ENCODE peak calls at places on chromosomes 4 and X, in ten cellular contexts. P, U, V, B, M, G, H, Y, Q and N are unnamed samples.

GRCh38 chrX:1330605-1331004 is 6.0 kb upstream of the IL3RA start:
- DNase-seq in B (no peak), Y (no peak), H (no peak), U (no peak), M (no peak), Q (no peak), G (no peak), V (no peak), P (no peak), N (no peak)

GRCh38 chr4:184416913-184417734 is 57.2 kb downstream of the IRF2 start:
- DNase-seq in M (no peak), G (no peak), Q (no peak), U (no peak), P (no peak), H (no peak), V (no peak), Y (peak; percentile 52), B (no peak), N (no peak)

GRCh38 chrX:103549920-103550319 is 30.6 kb upstream of the RAB40A start:
- DNase-seq in V (no peak), H (no peak), P (no peak), G (no peak), Q (no peak), Y (no peak), B (no peak), M (no peak), U (no peak), N (no peak)

GRCh38 chr4:183729430-183730328 is 70.6 kb downstream of the TRAPPC11 start:
- DNase-seq in H (no peak), G (no peak), Q (no peak), M (no peak), P (no peak), U (no peak), Y (peak; percentile 7), V (peak; percentile 10), B (peak; percentile 34), N (no peak)

GRCh38 chr4:106618920-106619319 is 250.3 kb upstream of the GIMD1 start:
- DNase-seq in P (no peak), M (no peak), B (no peak), U (no peak), V (no peak), G (no peak), Y (no peak), Q (no peak), H (no peak), N (no peak)

GRCh38 chr4:99856166-99856565 is 38.1 kb downstream of the LAMTOR3 start:
- DNase-seq in U (no peak), G (no peak), B (peak; percentile 34), P (no peak), M (no peak), Q (no peak), V (no peak), Y (peak; percentile 77), H (no peak), N (peak; percentile 31)

GRCh38 chr4:123750044-123750443 is 353.4 kb downstream of the SPRY1 start:
- DNase-seq in G (no peak), U (peak; percentile 63), B (no peak), H (no peak), Y (no peak), M (no peak), P (no peak), V (no peak), Q (no peak), N (no peak)

GRCh38 chrX:84188320-84188834 is 378 bp upstream of the RPS6KA6 start:
- DNase-seq in V (peak; percentile 79), U (peak; percentile 62), P (peak; percentile 72), B (no peak), H (peak; percentile 55), M (peak; percentile 32), Y (peak; percentile 63), G (peak; percentile 51), Q (peak; percentile 67), N (peak; percentile 54)

GRCh38 chr4:10085386-10085785 is 31.2 kb downstream of the WDR1 start:
- DNase-seq in Y (no peak), Q (no peak), B (no peak), H (no peak), M (no peak), U (no peak), G (no peak), V (no peak), P (no peak), N (no peak)

GRCh38 chr4:15784959-15785634 is 7.0 kb downstream of the CD38 start:
- DNase-seq in U (no peak), H (no peak), V (no peak), P (no peak), B (no peak), Y (no peak), M (no peak), Q (no peak), G (no peak), N (no peak)

GRCh38 chrX:7390446-7390845 is 242.5 kb upstream of the PUDP start:
- DNase-seq in G (no peak), M (no peak), U (no peak), P (no peak), V (no peak), Q (no peak), H (no peak), Y (no peak), B (no peak), N (no peak)

GRCh38 chrX:40076750-40077149 is 21.0 kb downstream of the BCOR start:
- DNase-seq in V (no peak), B (no peak), P (no peak), Q (no peak), H (no peak), M (no peak), U (no peak), G (no peak), Y (no peak), N (no peak)

GRCh38 chrX:122850326-122850725 is 333.8 kb upstream of the GRIA3 start:
- DNase-seq in M (no peak), V (no peak), H (no peak), P (no peak), Q (no peak), Y (no peak), U (no peak), G (no peak), B (no peak), N (no peak)

GRCh38 chrX:111262086-111262485 is 8.2 kb downstream of the CAPN6 start:
- DNase-seq in Q (no peak), H (no peak), B (no peak), M (no peak), Y (peak; percentile 59), V (no peak), P (no peak), U (no peak), G (no peak), N (no peak)

DNA sequence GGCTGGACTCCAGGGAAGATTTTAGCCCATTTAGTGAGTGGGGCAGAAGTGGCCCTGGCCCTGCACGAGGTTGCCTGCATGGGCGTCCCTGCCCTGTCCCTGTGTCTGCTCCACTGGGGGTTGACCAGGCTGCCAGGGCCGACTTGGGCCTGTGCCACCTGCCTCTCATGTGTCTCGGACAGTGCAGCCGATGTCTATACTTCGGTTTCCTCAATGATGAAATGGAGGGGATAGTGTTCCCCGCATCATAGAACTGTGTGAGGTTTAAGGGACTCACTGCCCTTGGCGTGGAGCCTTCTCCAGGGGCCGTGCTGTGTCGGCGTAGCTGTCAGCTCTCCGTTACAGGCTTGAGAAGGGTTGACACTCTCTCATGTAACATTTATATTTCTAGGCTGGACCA is 27.0 kb upstream of the MSANTD1 start:
- DNase-seq in P (no peak), Q (no peak), H (no peak), G (no peak), V (no peak), B (no peak), U (no peak), Y (no peak), M (no peak), N (peak; percentile 17)
- H3K27ac ChIP-seq in P (no peak overlapping the region), Q (no peak overlapping the region), H (no peak overlapping the region), G (no peak overlapping the region), V (no peak overlapping the region), B (no peak overlapping the region), U (no peak overlapping the region), Y (no peak overlapping the region), M (no peak overlapping the region), N (no peak overlapping the region)

GRCh38 chrX:55028040-55028439 is 2.7 kb downstream of the ALAS2 start:
- DNase-seq in V (no peak), Q (no peak), Y (no peak), B (no peak), U (no peak), H (no peak), G (no peak), M (no peak), P (no peak), N (no peak)
- H3K27ac ChIP-seq in V (no peak overlapping the region), Q (no peak overlapping the region), Y (no peak overlapping the region), B (no peak overlapping the region), U (no peak overlapping the region), H (no peak overlapping the region), G (no peak overlapping the region), M (no peak overlapping the region), P (no peak overlapping the region), N (no peak overlapping the region)

GRCh38 chr4:156581282-156581681 is 390.3 kb downstream of the PDGFC start:
- DNase-seq in U (no peak), G (no peak), B (no peak), V (no peak), P (no peak), Y (no peak), H (no peak), M (no peak), Q (no peak), N (no peak)

GRCh38 chr4:156576946-156577345 is 394.7 kb downstream of the PDGFC start:
- DNase-seq in Y (no peak), U (no peak), M (no peak), P (no peak), B (no peak), V (no peak), G (no peak), H (no peak), Q (no peak), N (no peak)

GRCh38 chr4:156578713-156579112 is 392.9 kb downstream of the PDGFC start:
- DNase-seq in Q (no peak), U (no peak), Y (no peak), H (no peak), P (no peak), G (no peak), M (no peak), B (no peak), V (no peak), N (no peak)

GRCh38 chr4:156575430-156576073 is 396.0 kb downstream of the PDGFC start:
- DNase-seq in G (no peak), P (no peak), Y (no peak), B (no peak), M (no peak), H (no peak), Q (no peak), U (peak; percentile 52), V (no peak), N (no peak)

DNA sequence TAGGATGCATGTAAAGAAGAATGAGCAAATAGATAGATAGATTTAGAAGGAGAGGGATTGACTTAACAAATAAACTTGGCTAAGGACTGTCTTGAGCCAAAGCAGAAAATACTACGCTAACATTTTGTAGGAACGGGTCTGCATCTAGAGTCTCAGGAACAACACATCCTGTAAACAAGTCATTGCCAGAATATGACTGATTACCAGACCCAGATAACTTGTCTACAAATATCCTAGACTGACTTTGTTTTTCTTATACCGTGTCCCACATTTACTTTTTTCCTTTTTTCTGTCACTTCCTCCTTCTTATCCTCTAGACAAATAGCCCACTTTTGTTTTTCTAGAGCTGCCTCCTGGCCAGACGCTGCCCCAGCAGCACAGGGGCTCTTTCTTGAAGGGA is 393.6 kb downstream of the PDGFC start:
- DNase-seq in G (no peak), B (no peak), H (no peak), Y (no peak), U (no peak), Q (no peak), M (no peak), P (no peak), V (no peak), N (no peak)
- H3K27ac ChIP-seq in G (no peak overlapping the region), B (no peak overlapping the region), H (no peak overlapping the region), Y (no peak overlapping the region), U (no peak overlapping the region), Q (peak overlapping the region; percentile 34), M (no peak overlapping the region), P (peak overlapping the region; percentile 23), V (no peak overlapping the region), N (no peak overlapping the region)

GRCh38 chr4:675980-676870 is 1.9 kb downstream of the MYL5 start:
- DNase-seq in V (no peak), M (no peak), H (no peak), Y (no peak), P (no peak), B (no peak), U (peak; percentile 29), Q (no peak), G (no peak), N (no peak)
- H3K27ac ChIP-seq in V (no peak overlapping the region), M (no peak overlapping the region), H (no peak overlapping the region), Y (no peak overlapping the region), P (no peak overlapping the region), B (peak overlapping the region; percentile 83), U (no peak overlapping the region), Q (no peak overlapping the region), G (no peak overlapping the region), N (no peak overlapping the region)